ENCODE peak calls at places on chromosome 12, in five cellular contexts. E, U, W, B and R are unnamed samples.

GRCh38 chr12:101490286-101490920 is 15.3 kb downstream of the SPIC start:
- DNase-seq in E (no peak), U (peak), W (no peak), B (no peak), R (peak)

GRCh38 chr12:94849411-94849976 is 154.0 kb downstream of the NDUFA12 start:
- DNase-seq in E (no peak), U (no peak), W (no peak), B (no peak), R (no peak)

GRCh38 chr12:66678640-66679268 is at the start of gene GRIP1:
- DNase-seq in E (no peak), U (no peak), W (no peak), B (no peak), R (no peak)

GRCh38 chr12:97148941-97149559 is 242.0 kb downstream of the NEDD1 start:
- DNase-seq in E (no peak), U (peak), W (no peak), B (peak), R (peak)

GRCh38 chr12:89160716-89161123 is 191.6 kb downstream of the DUSP6 start:
- DNase-seq in E (peak), U (no peak), W (peak), B (peak), R (no peak)

GRCh38 chr12:75986001-75986739 is 45.4 kb downstream of the PHLDA1 start:
- DNase-seq in E (no peak), U (peak), W (no peak), B (no peak), R (no peak)

GRCh38 chr12:52121848-52122838 is 42.6 kb downstream of the SMIM41 start:
- DNase-seq in E (no peak), U (peak), W (peak), B (peak), R (peak)

GRCh38 chr12:119227292-119227691 is 48.6 kb downstream of the HSPB8 start:
- DNase-seq in E (no peak), U (no peak), W (no peak), B (no peak), R (no peak)

GRCh38 chr12:119398190-119398589 is 63.7 kb downstream of the CCDC60 start:
- DNase-seq in E (no peak), U (no peak), W (no peak), B (no peak), R (no peak)

GRCh38 chr12:25529738-25530137 is 23.3 kb downstream of the LMNTD1 start:
- DNase-seq in E (no peak), U (no peak), W (no peak), B (no peak), R (no peak)

GRCh38 chr12:20270557-20270956 is 97.8 kb upstream of the PDE3A start:
- DNase-seq in E (no peak), U (no peak), W (no peak), B (no peak), R (no peak)